ENCODE peak calls at places on chromosomes 16 and 17, in four cellular contexts. I, T, Z and G are unnamed samples.

GRCh38 chr16:68387301-68387700 is 61.0 kb downstream of the SMPD3 start:
- DNase-seq in I (no peak), T (no peak), Z (no peak), G (no peak)

GRCh38 chr17:2397247-2398171 is 3.4 kb downstream of the MNT start:
- DNase-seq in I (no peak), Z (no peak), T (no peak), G (no peak)

GRCh38 chr17:76751416-76751993 is 13.6 kb downstream of the MFSD11 start:
- DNase-seq in I (no peak), T (no peak), Z (no peak), G (no peak)

GRCh38 chr16:720507-720989 is 398 bp upstream of the ANTKMT start:
- DNase-seq in Z (no peak), T (peak), I (no peak), G (peak)

GRCh38 chr16:1035066-1035415 is 37.5 kb upstream of the SSTR5 start:
- DNase-seq in T (no peak), I (no peak), Z (no peak), G (no peak)

GRCh38 chr17:11874756-11875155 is 122.5 kb downstream of the ZNF18 start:
- DNase-seq in Z (no peak), I (no peak), T (no peak), G (no peak)

GRCh38 chr17:14245002-14245401 is 8.3 kb upstream of the CDRT15 start:
- DNase-seq in Z (no peak), T (no peak), I (no peak), G (no peak)

GRCh38 chr17:68944435-68945035 is 10.7 kb downstream of the ABCA8 start:
- DNase-seq in Z (no peak), I (no peak), T (no peak), G (no peak)

GRCh38 chr16:87691686-87692079 is 74.1 kb downstream of the KLHDC4 start:
- DNase-seq in Z (no peak), I (no peak), T (no peak), G (no peak)

GRCh38 chr17:62064029-62064790 is 868 bp downstream of the MED13 start:
- DNase-seq in I (no peak), T (no peak), Z (no peak), G (no peak)

GRCh38 chr17:53118948-53119347 is 703.8 kb upstream of the KIF2B start:
- DNase-seq in I (no peak), Z (no peak), T (no peak), G (no peak)

GRCh38 chr16:58459344-58460218 is 40.4 kb upstream of the NDRG4 start:
- DNase-seq in T (no peak), Z (no peak), I (no peak), G (no peak)

GRCh38 chr17:5877948-5878347 is 192.2 kb upstream of the WSCD1 start:
- DNase-seq in T (no peak), Z (no peak), I (no peak), G (no peak)

GRCh38 chr17:67238976-67239375 is 6.0 kb downstream of the HELZ start:
- DNase-seq in Z (no peak), T (no peak), I (peak), G (no peak)